ENCODE peak calls at places on chromosome 9, in four cellular contexts. R is H1, U is H9, J is mesendoderm. F is an unnamed sample. For H3K79me1, the result is how much of the 10 kb centered on the place peaks cover.

GRCh38 chr9:92745881-92746280 is 18.8 kb downstream of the BICD2 start:
- DNase-seq in R (no peak), U (no peak), J (no peak), F (no peak)

GRCh38 chr9:125356032-125356431 is 94.4 kb downstream of the GAPVD1 start:
- DNase-seq in R (no peak), U (no peak), J (no peak), F (no peak)

GRCh38 chr9:20980713-20981481 is 50.5 kb downstream of the HACD4 start:
- DNase-seq in R (no peak), U (no peak), J (no peak), F (peak)

GRCh38 chr9:86500667-86501435 is 146.6 kb upstream of the TUT7 start:
- DNase-seq in R (no peak), U (no peak), J (no peak), F (peak)

GRCh38 chr9:14298607-14299022 is 15.3 kb downstream of the NFIB start:
- DNase-seq in R (no peak), U (no peak), J (no peak), F (no peak)

GRCh38 chr9:68779558-68780376 is 74.7 kb downstream of the PIP5K1B start:
- DNase-seq in R (peak), U (peak), J (peak), F (peak)

GRCh38 chr9:83981126-83981871 is 694 bp downstream of the RMI1 start:
- DNase-seq in R (no peak), U (no peak), J (peak), F (peak)

GRCh38 chr9:95004452-95005275 is 278.2 kb downstream of the AOPEP start:
- DNase-seq in R (no peak), U (no peak), J (peak), F (no peak)

GRCh38 chr9:88663766-88664419 is 128.9 kb downstream of the NXNL2 start:
- DNase-seq in R (no peak), U (no peak), J (no peak), F (peak)

GRCh38 chr9:113913426-113914195 is 37.5 kb downstream of the ZNF618 start:
- DNase-seq in R (no peak), U (peak), J (no peak), F (peak)

GRCh38 chr9:113911850-113912249 is 35.7 kb downstream of the ZNF618 start:
- DNase-seq in R (no peak), U (no peak), J (no peak), F (no peak)

GRCh38 chr9:113910036-113910639 is 34.0 kb downstream of the ZNF618 start:
- DNase-seq in R (no peak), U (peak), J (no peak), F (no peak)

GRCh38 chr9:113915817-113916474 is 39.8 kb downstream of the ZNF618 start:
- DNase-seq in R (no peak), U (no peak), J (no peak), F (no peak)

GRCh38 chr9:113912816-113913215 is 36.7 kb downstream of the ZNF618 start:
- DNase-seq in R (no peak), U (no peak), J (no peak), F (no peak)
- H3K79me1 ChIP-seq in R (under half), U (under half), J (under half), F (half or more)

GRCh38 chr9:136036050-136036449 is 59.0 kb downstream of the NACC2 start:
- DNase-seq in R (no peak), U (no peak), J (no peak), F (peak)

GRCh38 chr9:136029556-136029955 is 65.5 kb downstream of the NACC2 start:
- DNase-seq in R (no peak), U (no peak), J (no peak), F (no peak)

GRCh38 chr9:136028760-136029470 is 66.2 kb downstream of the NACC2 start:
- DNase-seq in R (no peak), U (no peak), J (no peak), F (no peak)

GRCh38 chr9:136031094-136031493 is 64.0 kb downstream of the NACC2 start:
- DNase-seq in R (no peak), U (no peak), J (no peak), F (no peak)

DNA sequence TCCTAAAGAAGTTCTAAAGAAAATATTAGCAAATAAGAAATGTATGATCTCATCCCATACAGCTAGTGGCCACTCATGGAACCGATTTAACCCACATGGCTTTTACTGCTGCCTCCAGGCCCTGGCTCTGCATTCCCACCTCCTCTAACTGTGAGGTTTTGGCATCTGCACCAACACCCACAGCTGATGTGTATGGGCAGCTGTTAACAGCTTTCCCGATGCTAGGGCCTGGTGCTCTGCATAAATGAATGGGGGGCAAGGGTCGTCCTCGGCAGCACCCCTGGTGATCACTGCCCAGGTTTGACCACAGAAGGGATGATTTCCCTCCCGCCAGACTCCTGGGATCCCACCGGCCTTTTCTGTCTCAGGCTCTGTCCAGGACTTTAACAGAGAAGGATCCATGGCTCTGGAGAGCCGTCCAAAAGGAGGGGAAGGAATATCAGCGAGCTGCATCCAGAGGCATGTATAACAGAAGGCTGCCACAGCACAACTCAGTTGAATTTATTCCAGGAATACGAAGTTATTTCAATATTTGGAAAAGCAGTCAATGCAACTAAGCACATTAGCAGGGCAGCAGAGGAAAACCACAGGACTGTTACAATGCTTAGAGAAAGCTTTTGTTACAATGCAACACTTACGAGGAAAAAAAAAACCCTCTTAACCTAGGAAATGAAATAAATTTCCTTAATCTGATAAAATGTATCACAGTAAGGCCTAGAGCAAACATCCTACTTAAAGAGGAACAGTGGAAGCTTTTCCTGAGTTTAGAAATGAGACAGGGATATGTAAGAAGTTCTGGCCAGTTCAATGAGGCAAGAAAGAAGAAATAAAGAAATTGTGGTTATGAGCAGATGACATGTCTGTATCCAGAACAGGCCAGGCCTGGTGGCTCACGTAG is 63.1 kb downstream of the NACC2 start:
- DNase-seq in R (no peak), U (no peak), J (no peak), F (peak)
- H3K56ac ChIP-seq in R (no peak), U (no peak), J (no peak), F (no peak)

GRCh38 chr9:5459289-5459829 is 9.0 kb downstream of the CD274 start:
- DNase-seq in R (no peak), U (peak), J (peak), F (no peak)

GRCh38 chr9:5455181-5455580 is 4.8 kb downstream of the CD274 start:
- DNase-seq in R (no peak), U (no peak), J (no peak), F (peak)

GRCh38 chr9:5460157-5460556 is 9.8 kb downstream of the CD274 start:
- DNase-seq in R (no peak), U (no peak), J (no peak), F (no peak)
- H3K27ac ChIP-seq in R (no peak), U (no peak), J (no peak), F (no peak)

DNA sequence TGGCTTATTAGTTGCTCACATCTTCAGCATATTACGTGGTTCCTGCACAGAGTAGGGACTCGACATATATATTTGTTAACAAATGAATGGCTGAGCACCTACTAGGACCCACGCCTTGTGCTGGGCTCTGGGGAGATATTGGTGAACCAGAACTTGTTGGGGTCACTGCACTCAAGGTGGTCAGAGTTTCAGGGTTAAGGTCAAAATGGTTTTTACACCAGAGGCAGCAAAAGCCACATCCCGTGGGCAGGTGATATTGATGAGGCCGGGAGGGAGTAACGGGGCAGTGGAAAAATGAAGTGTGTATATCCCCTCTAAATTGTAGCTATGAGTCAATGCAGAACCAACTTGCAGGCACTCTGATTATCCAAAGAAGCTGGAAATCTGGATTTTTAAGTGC is 136.5 kb upstream of the KLF4 start:
- DNase-seq in R (no peak), U (no peak), J (no peak), F (no peak)
- H3K79me1 ChIP-seq in R (under half), U (under half), J (under half), F (under half)

DNA sequence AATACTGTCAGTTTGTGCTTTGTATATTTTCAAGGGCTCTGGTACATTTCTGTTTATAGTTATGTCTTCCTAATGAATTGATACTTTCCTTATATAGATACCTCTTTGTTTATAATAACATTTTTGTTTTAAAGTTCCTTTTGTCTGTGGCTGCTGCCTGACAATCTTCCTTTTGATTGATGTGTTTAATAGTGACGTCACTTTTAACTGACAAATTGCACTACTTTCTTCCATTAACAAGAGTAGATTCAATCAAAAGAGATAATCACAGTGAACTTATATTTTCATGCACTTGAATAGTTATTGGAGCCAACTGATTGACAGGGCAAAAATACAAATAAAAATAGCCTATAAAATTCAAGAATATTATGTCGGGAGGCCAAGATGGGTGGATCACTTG is 371.7 kb downstream of the ANXA1 start:
- DNase-seq in R (no peak), U (no peak), J (no peak), F (no peak)
- H3K56ac ChIP-seq in R (no peak), U (no peak), J (no peak), F (no peak)

DNA sequence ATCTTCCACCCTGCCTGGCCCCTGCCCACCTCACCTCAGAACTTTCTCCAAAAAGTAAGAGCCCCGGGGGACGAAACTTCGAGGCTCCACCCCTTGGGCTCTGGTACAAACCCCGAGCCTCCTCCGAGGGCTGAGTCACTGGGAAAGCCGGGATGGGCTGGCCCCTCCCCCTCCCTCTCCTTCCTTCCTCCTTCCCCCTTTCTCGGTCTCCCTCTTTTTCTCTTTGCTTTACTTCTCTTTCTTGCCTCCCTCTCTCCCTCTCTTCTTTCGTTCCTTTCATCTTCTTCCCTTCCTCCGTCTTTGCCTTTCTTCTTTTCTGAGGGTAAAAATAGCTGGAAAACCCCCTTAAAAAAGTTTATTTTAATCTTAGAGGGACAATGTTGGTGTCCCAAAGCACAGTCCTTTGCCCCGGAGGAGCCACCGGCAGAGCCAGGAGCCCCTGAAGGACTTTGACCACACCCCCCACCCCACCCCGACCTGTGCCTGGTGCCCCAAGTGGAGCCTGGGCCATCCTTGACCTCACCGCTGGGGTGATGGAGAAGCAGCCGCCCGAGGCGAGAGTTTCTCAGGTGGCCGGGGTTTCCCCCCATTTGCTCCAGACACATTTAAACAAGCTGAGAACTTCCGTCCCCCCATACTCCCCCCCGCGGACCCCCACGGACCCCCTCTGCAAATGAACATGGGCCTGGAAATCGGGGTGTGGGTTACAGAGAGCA is 5.7 kb upstream of the NOTCH1 start:
- DNase-seq in R (no peak), U (peak), J (peak), F (peak)
- H3K27ac ChIP-seq in R (no peak), U (no peak), J (no peak), F (peak)

GRCh38 chr9:115193777-115194176 is 75.8 kb upstream of the TNC start:
- DNase-seq in R (no peak), U (no peak), J (no peak), F (no peak)

GRCh38 chr9:115192835-115193234 is 74.9 kb upstream of the TNC start:
- DNase-seq in R (no peak), U (no peak), J (no peak), F (no peak)

GRCh38 chr9:115194216-115194615 is 76.3 kb upstream of the TNC start:
- DNase-seq in R (no peak), U (no peak), J (no peak), F (peak)

GRCh38 chr9:115191667-115192066 is 73.7 kb upstream of the TNC start:
- DNase-seq in R (no peak), U (no peak), J (no peak), F (no peak)

GRCh38 chr9:115192280-115192679 is 74.3 kb upstream of the TNC start:
- DNase-seq in R (no peak), U (no peak), J (no peak), F (no peak)
- H3K79me1 ChIP-seq in R (under half), U (under half), J (under half), F (under half)

F was measured in IMR-90.